ENCODE peak calls at places on chromosomes 6 and 20, in seven cellular contexts. C is heart left ventricle, X is uterus, J is HepG2, Z is A549, V is HCT116, F is tibial nerve. R is an unnamed sample.

GRCh38 chr6:12851123-12851695 is 134.6 kb downstream of the PHACTR1 start:
- DNase-seq in C (no peak), X (no peak), J (no peak), Z (no peak), V (no peak), F (no peak), R (no peak)

GRCh38 chr6:14454467-14454763 is 336.8 kb downstream of the CD83 start:
- DNase-seq in C (no peak), X (no peak), J (no peak), Z (no peak), V (no peak), F (no peak), R (no peak)

GRCh38 chr20:35447082-35447789 is 8.2 kb upstream of the CEP250 start:
- DNase-seq in C (peak), X (peak), J (peak), Z (peak), V (peak), F (peak), R (peak)

GRCh38 chr6:126919947-126920346 is 198.5 kb upstream of the RSPO3 start:
- DNase-seq in C (no peak), X (no peak), J (no peak), Z (no peak), V (no peak), F (no peak), R (no peak)

GRCh38 chr20:45306431-45306982 is at the start of gene RBPJL:
- DNase-seq in C (no peak), X (no peak), J (no peak), Z (no peak), V (no peak), F (no peak), R (no peak)

GRCh38 chr6:166397849-166398248 is 15.1 kb upstream of the MPC1 start:
- DNase-seq in C (no peak), X (no peak), J (no peak), Z (no peak), V (no peak), F (no peak), R (no peak)

GRCh38 chr6:28838289-28838633 is 85.5 kb downstream of the TRIM27 start:
- DNase-seq in C (peak), X (peak), J (peak), Z (no peak), V (no peak), F (peak), R (peak)

GRCh38 chr20:40775747-40776146 is 86.7 kb upstream of the MAFB start:
- DNase-seq in C (no peak), X (no peak), J (no peak), Z (no peak), V (no peak), F (no peak), R (no peak)

GRCh38 chr6:89494131-89494793 is 61.3 kb downstream of the ANKRD6 start:
- DNase-seq in C (no peak), X (no peak), J (no peak), Z (no peak), V (no peak), F (no peak), R (no peak)

GRCh38 chr6:158040051-158040803 is 58.6 kb downstream of the SYNJ2 start:
- DNase-seq in C (no peak), X (peak), J (peak), Z (peak), V (peak), F (no peak), R (peak)

GRCh38 chr20:31712564-31713311 is 9.9 kb downstream of the BCL2L1 start:
- DNase-seq in C (peak), X (peak), J (peak), Z (peak), V (peak), F (peak), R (peak)

GRCh38 chr20:24686156-24686555 is 216.7 kb downstream of the SYNDIG1 start:
- DNase-seq in C (no peak), X (no peak), J (no peak), Z (no peak), V (no peak), F (no peak), R (no peak)

GRCh38 chr6:56946368-56946767 is 8.5 kb upstream of the BEND6 start:
- DNase-seq in C (no peak), X (no peak), J (no peak), Z (no peak), V (no peak), F (no peak), R (no peak)

GRCh38 chr20:9025643-9026042 is 43.2 kb upstream of the PLCB4 start:
- DNase-seq in C (no peak), X (no peak), J (no peak), Z (peak), V (no peak), F (no peak), R (no peak)

GRCh38 chr6:38997128-38997761 is 51.3 kb upstream of the GLP1R start:
- DNase-seq in C (peak), X (no peak), J (peak), Z (peak), V (no peak), F (no peak), R (no peak)

GRCh38 chr6:140487586-140487985 is 1113.1 kb upstream of the CITED2 start:
- DNase-seq in C (no peak), X (no peak), J (no peak), Z (no peak), V (no peak), F (no peak), R (no peak)

GRCh38 chr6:39496951-39497350 is 174.4 kb upstream of the KCNK16 start:
- DNase-seq in C (peak), X (peak), J (no peak), Z (no peak), V (no peak), F (peak), R (peak)

GRCh38 chr6:165597821-165598220 is 65.2 kb downstream of the PDE10A start:
- DNase-seq in C (no peak), X (no peak), J (no peak), Z (no peak), V (no peak), F (no peak), R (no peak)

GRCh38 chr6:161439093-161439492 is 165.2 kb upstream of the AGPAT4 start:
- DNase-seq in C (peak), X (peak), J (no peak), Z (peak), V (peak), F (peak), R (peak)

GRCh38 chr6:56510984-56511531 is 131.6 kb downstream of the DST start:
- DNase-seq in C (peak), X (no peak), J (peak), Z (no peak), V (no peak), F (no peak), R (no peak)

GRCh38 chr20:49916146-49917002 is 1.0 kb upstream of the SPATA2 start:
- DNase-seq in C (no peak), X (no peak), J (peak), Z (peak), V (no peak), F (no peak), R (no peak)

GRCh38 chr20:56610098-56610497 is 19.0 kb upstream of the TFAP2C start:
- DNase-seq in C (no peak), X (no peak), J (no peak), Z (no peak), V (no peak), F (no peak), R (no peak)

GRCh38 chr6:27178001-27178730 is 69.3 kb upstream of the PRSS16 start:
- DNase-seq in C (peak), X (peak), J (peak), Z (peak), V (peak), F (peak), R (peak)
- TF ChIP-seq POLR2A in C (peak), X (peak), J (no peak), Z (no peak), V (no peak), F (peak), R (no peak)

DNA sequence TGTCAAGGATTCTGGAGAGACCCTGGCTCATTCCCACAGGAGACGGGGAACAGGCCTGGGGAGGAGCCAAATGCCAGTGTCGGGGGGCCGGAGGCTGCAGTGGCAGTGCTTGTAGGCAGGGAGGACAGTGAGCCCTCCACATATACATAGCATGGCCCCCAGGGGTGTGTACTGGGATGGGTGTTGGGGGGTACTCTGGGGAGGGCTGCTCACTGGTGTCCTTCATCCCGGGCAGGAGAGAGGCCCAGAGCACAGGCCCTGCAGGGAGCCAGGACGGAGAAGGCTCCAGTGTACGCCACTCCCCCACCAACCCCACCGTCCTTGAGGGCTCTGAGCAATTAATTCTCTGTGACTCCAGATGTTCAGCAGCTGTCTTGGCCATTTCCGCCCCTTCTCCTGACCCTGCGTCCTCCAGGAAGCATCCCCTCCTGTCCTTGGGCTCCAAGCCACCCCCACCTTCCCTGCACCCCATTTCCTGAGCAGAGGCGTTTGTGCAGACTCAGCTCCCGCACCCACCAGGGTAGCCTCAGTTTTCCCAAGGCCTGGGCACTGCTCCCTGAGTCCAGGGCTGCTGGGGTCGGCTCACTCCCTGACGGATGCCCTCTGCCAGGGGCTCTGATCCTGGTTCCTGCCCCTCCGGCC is 3.4 kb upstream of the ABHD16B start:
- DNase-seq in C (peak), X (no peak), J (no peak), Z (no peak), V (no peak), F (no peak), R (peak)
- TF ChIP-seq POLR2A in C (no peak), X (no peak), J (no peak), Z (no peak), V (no peak), F (no peak), R (no peak)

DNA sequence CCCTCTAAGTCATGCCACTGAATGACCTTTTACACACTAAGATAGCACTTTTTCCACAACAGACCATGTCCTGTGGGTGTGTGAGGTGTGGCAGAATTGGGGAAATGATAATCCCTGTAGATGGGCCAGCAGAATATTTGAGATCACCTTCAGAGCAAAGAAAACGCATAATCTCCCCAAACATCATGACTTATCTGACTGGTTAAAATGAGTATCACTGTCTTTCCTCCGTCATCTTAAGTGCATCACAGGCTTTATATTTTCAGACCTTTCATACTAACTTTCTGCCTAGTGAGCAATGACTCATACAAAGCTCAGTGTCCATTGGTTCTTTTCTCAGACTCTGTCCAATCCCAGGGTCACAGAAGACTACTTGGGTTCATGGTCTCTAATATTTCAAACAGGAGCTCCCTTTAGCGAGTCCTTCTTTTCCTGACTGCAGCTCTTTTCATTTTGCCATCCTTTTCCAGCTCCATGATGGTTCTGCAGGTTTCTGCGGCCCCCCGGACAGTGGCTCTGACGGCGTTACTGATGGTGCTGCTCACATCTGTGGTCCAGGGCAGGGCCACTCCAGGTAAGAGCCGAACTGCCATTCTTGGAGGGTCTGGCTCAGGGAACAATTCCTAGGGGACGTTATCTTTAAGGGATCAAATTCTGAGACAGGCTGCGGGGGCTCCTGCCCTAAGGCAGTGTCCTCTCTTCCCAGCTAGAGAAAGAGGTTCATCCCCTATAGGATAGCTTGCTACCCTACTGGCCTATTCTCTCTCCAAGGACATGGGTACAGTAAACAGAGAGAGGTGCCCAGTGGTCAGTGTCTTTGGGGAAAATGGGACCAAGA is at the start of gene HLA-DPB1:
- DNase-seq in C (peak), X (no peak), J (peak), Z (peak), V (peak), F (peak), R (no peak)
- TF ChIP-seq POLR2A in C (no peak), X (peak), J (no peak), Z (no peak), V (no peak), F (peak), R (no peak)

GRCh38 chr6:2764610-2765165 is 505 bp upstream of the WRNIP1 start:
- DNase-seq in C (peak), X (peak), J (peak), Z (peak), V (no peak), F (peak), R (peak)
- TF ChIP-seq POLR2A in C (no peak), X (no peak), J (peak), Z (peak), V (peak), F (no peak), R (peak)

GRCh38 chr6:152316024-152316423 is 321.1 kb downstream of the SYNE1 start:
- DNase-seq in C (peak), X (no peak), J (no peak), Z (no peak), V (no peak), F (peak), R (no peak)
- TF ChIP-seq POLR2A in C (peak), X (no peak), J (no peak), Z (no peak), V (no peak), F (no peak), R (no peak)

GRCh38 chr6:41723936-41724637 is 11.3 kb downstream of the TFEB start:
- DNase-seq in C (no peak), X (no peak), J (no peak), Z (no peak), V (no peak), F (no peak), R (no peak)
- TF ChIP-seq POLR2A in C (no peak), X (no peak), J (no peak), Z (no peak), V (no peak), F (no peak), R (no peak)

R was measured in ovary.